ENCODE peak calls at places on chromosome 11, in eight cellular contexts. One of them, this sample, is unnamed.
A peak's percentile ranks its signal among the peaks of the same experiment; 100 is the strongest.

GRCh38 chr11:100578966-100579365 is 108.1 kb upstream of the ARHGAP42 start:
- DNase-seq in right cardiac atrium: no peak
- DNase-seq in stimulated activated CD4-positive, alpha-beta T cell treated with anti-CD3 and anti-CD28 coated beads, TNF-alpha, amount 100 ng/mL, for 24 hours: no peak
- DNase-seq in foreskin fibroblast: peak; percentile 10
- DNase-seq in activated T-cell treated with anti-CD3 and anti-CD28 coated beads for 4 hours: no peak
- DNase-seq in AG04450: no peak
- DNase-seq in GM12892: no peak
- DNase-seq in iPS-NIHi11: no peak
- DNase-seq in this sample: no peak

GRCh38 chr11:126768702-126769101 is 231.9 kb downstream of the KIRREL3 start:
- DNase-seq in right cardiac atrium: no peak
- DNase-seq in stimulated activated CD4-positive, alpha-beta T cell treated with anti-CD3 and anti-CD28 coated beads, TNF-alpha, amount 100 ng/mL, for 24 hours: no peak
- DNase-seq in foreskin fibroblast: no peak
- DNase-seq in activated T-cell treated with anti-CD3 and anti-CD28 coated beads for 4 hours: no peak
- DNase-seq in AG04450: no peak
- DNase-seq in GM12892: no peak
- DNase-seq in iPS-NIHi11: no peak
- DNase-seq in this sample: no peak

GRCh38 chr11:111077938-111078337 is 167.6 kb upstream of the POU2AF2 start:
- DNase-seq in right cardiac atrium: no peak
- DNase-seq in stimulated activated CD4-positive, alpha-beta T cell treated with anti-CD3 and anti-CD28 coated beads, TNF-alpha, amount 100 ng/mL, for 24 hours: no peak
- DNase-seq in foreskin fibroblast: peak; percentile 64
- DNase-seq in activated T-cell treated with anti-CD3 and anti-CD28 coated beads for 4 hours: no peak
- DNase-seq in AG04450: no peak
- DNase-seq in GM12892: no peak
- DNase-seq in iPS-NIHi11: no peak
- DNase-seq in this sample: no peak

GRCh38 chr11:119470316-119471266 is 47.6 kb upstream of the THY1 start:
- DNase-seq in right cardiac atrium: no peak
- DNase-seq in stimulated activated CD4-positive, alpha-beta T cell treated with anti-CD3 and anti-CD28 coated beads, TNF-alpha, amount 100 ng/mL, for 24 hours: no peak
- DNase-seq in foreskin fibroblast: peak; percentile 97
- DNase-seq in activated T-cell treated with anti-CD3 and anti-CD28 coated beads for 4 hours: no peak
- DNase-seq in AG04450: peak; percentile 83
- DNase-seq in GM12892: no peak
- DNase-seq in iPS-NIHi11: no peak
- DNase-seq in this sample: no peak

GRCh38 chr11:61647529-61647928 is 32.7 kb upstream of the DAGLA start:
- DNase-seq in right cardiac atrium: no peak
- DNase-seq in stimulated activated CD4-positive, alpha-beta T cell treated with anti-CD3 and anti-CD28 coated beads, TNF-alpha, amount 100 ng/mL, for 24 hours: no peak
- DNase-seq in foreskin fibroblast: no peak
- DNase-seq in activated T-cell treated with anti-CD3 and anti-CD28 coated beads for 4 hours: no peak
- DNase-seq in AG04450: no peak
- DNase-seq in GM12892: no peak
- DNase-seq in iPS-NIHi11: no peak
- DNase-seq in this sample: no peak

GRCh38 chr11:74280494-74280893 is 30.9 kb downstream of the P4HA3 start:
- DNase-seq in right cardiac atrium: no peak
- DNase-seq in stimulated activated CD4-positive, alpha-beta T cell treated with anti-CD3 and anti-CD28 coated beads, TNF-alpha, amount 100 ng/mL, for 24 hours: no peak
- DNase-seq in foreskin fibroblast: no peak
- DNase-seq in activated T-cell treated with anti-CD3 and anti-CD28 coated beads for 4 hours: no peak
- DNase-seq in AG04450: no peak
- DNase-seq in GM12892: no peak
- DNase-seq in iPS-NIHi11: no peak
- DNase-seq in this sample: no peak

GRCh38 chr11:34055218-34056000 is 3.9 kb downstream of the CAPRIN1 start:
- DNase-seq in right cardiac atrium: no peak
- DNase-seq in stimulated activated CD4-positive, alpha-beta T cell treated with anti-CD3 and anti-CD28 coated beads, TNF-alpha, amount 100 ng/mL, for 24 hours: no peak
- DNase-seq in foreskin fibroblast: no peak
- DNase-seq in activated T-cell treated with anti-CD3 and anti-CD28 coated beads for 4 hours: no peak
- DNase-seq in AG04450: no peak
- DNase-seq in GM12892: no peak
- DNase-seq in iPS-NIHi11: no peak
- DNase-seq in this sample: no peak

GRCh38 chr11:59267738-59268475 is 55.2 kb upstream of the MPEG1 start:
- DNase-seq in right cardiac atrium: no peak
- DNase-seq in stimulated activated CD4-positive, alpha-beta T cell treated with anti-CD3 and anti-CD28 coated beads, TNF-alpha, amount 100 ng/mL, for 24 hours: no peak
- DNase-seq in foreskin fibroblast: no peak
- DNase-seq in activated T-cell treated with anti-CD3 and anti-CD28 coated beads for 4 hours: no peak
- DNase-seq in AG04450: no peak
- DNase-seq in GM12892: no peak
- DNase-seq in iPS-NIHi11: no peak
- DNase-seq in this sample: no peak

GRCh38 chr11:126060651-126061220 is 1.9 kb downstream of the CDON start:
- DNase-seq in right cardiac atrium: no peak
- DNase-seq in stimulated activated CD4-positive, alpha-beta T cell treated with anti-CD3 and anti-CD28 coated beads, TNF-alpha, amount 100 ng/mL, for 24 hours: no peak
- DNase-seq in foreskin fibroblast: no peak
- DNase-seq in activated T-cell treated with anti-CD3 and anti-CD28 coated beads for 4 hours: no peak
- DNase-seq in AG04450: no peak
- DNase-seq in GM12892: no peak
- DNase-seq in iPS-NIHi11: no peak
- DNase-seq in this sample: no peak

GRCh38 chr11:72091292-72091691 is 10.6 kb downstream of the LRRC51 start:
- DNase-seq in right cardiac atrium: peak; percentile 76
- DNase-seq in stimulated activated CD4-positive, alpha-beta T cell treated with anti-CD3 and anti-CD28 coated beads, TNF-alpha, amount 100 ng/mL, for 24 hours: peak; percentile 55
- DNase-seq in foreskin fibroblast: peak; percentile 85
- DNase-seq in activated T-cell treated with anti-CD3 and anti-CD28 coated beads for 4 hours: peak; percentile 67
- DNase-seq in AG04450: peak; percentile 20
- DNase-seq in GM12892: peak; percentile 55
- DNase-seq in iPS-NIHi11: peak; percentile 85
- DNase-seq in this sample: peak; percentile 79

GRCh38 chr11:79168530-79169110 is 272.2 kb downstream of the TENM4 start:
- DNase-seq in right cardiac atrium: no peak
- DNase-seq in stimulated activated CD4-positive, alpha-beta T cell treated with anti-CD3 and anti-CD28 coated beads, TNF-alpha, amount 100 ng/mL, for 24 hours: no peak
- DNase-seq in foreskin fibroblast: no peak
- DNase-seq in activated T-cell treated with anti-CD3 and anti-CD28 coated beads for 4 hours: no peak
- DNase-seq in AG04450: no peak
- DNase-seq in GM12892: no peak
- DNase-seq in iPS-NIHi11: no peak
- DNase-seq in this sample: no peak

GRCh38 chr11:69584160-69584559 is 56.8 kb upstream of the CCND1 start:
- DNase-seq in right cardiac atrium: no peak
- DNase-seq in stimulated activated CD4-positive, alpha-beta T cell treated with anti-CD3 and anti-CD28 coated beads, TNF-alpha, amount 100 ng/mL, for 24 hours: no peak
- DNase-seq in foreskin fibroblast: no peak
- DNase-seq in activated T-cell treated with anti-CD3 and anti-CD28 coated beads for 4 hours: no peak
- DNase-seq in AG04450: no peak
- DNase-seq in GM12892: no peak
- DNase-seq in iPS-NIHi11: no peak
- DNase-seq in this sample: no peak

GRCh38 chr11:116035972-116036371 is 531.8 kb upstream of the CADM1 start:
- DNase-seq in right cardiac atrium: no peak
- DNase-seq in stimulated activated CD4-positive, alpha-beta T cell treated with anti-CD3 and anti-CD28 coated beads, TNF-alpha, amount 100 ng/mL, for 24 hours: no peak
- DNase-seq in foreskin fibroblast: no peak
- DNase-seq in activated T-cell treated with anti-CD3 and anti-CD28 coated beads for 4 hours: no peak
- DNase-seq in AG04450: no peak
- DNase-seq in GM12892: no peak
- DNase-seq in iPS-NIHi11: no peak
- DNase-seq in this sample: no peak

This sample was measured in activated CD4-positive, alpha-beta T cell treated with anti-CD3 and anti-CD28 coated beads for 4 hours.